ENCODE peak calls at places on chromosomes 5 and 9, in nine cellular contexts. A is GM12878, B is heart left ventricle, V is mesothelial cell of epicardium, T is suprapubic skin, Y is fibroblast of pulmonary artery, O is brain microvascular endothelial cell, P is upper lobe of right lung, C is neural progenitor cell. L is an unnamed sample.

GRCh38 chr9:15276328-15276969 is 30.6 kb downstream of the TTC39B start:
- DNase-seq in B (no peak), P (no peak), Y (no peak), O (no peak), C (no peak), T (no peak), V (no peak), A (no peak), L (no peak)

GRCh38 chr9:78548666-78549065 is 251.7 kb downstream of the PSAT1 start:
- DNase-seq in V (no peak), C (no peak), Y (no peak), T (no peak), B (no peak), O (no peak), A (no peak), P (no peak), L (no peak)

GRCh38 chr5:132180134-132180745 is 47.4 kb downstream of the P4HA2 start:
- DNase-seq in V (no peak), A (no peak), Y (peak), B (no peak), P (no peak), C (peak), O (peak), T (no peak), L (no peak)

GRCh38 chr5:41418220-41419031 is 92.0 kb downstream of the PLCXD3 start:
- DNase-seq in B (no peak), O (no peak), V (no peak), P (no peak), Y (peak), T (no peak), C (peak), A (no peak), L (no peak)

GRCh38 chr5:77893225-77893860 is 117.2 kb upstream of the TBCA start:
- DNase-seq in Y (peak), B (no peak), T (no peak), C (no peak), A (no peak), P (no peak), V (no peak), O (peak), L (no peak)

GRCh38 chr9:27192291-27192960 is 83.4 kb downstream of the TEK start:
- DNase-seq in V (no peak), C (no peak), Y (peak), A (no peak), B (peak), P (no peak), T (no peak), O (no peak), L (no peak)

GRCh38 chr9:87656485-87656884 is 69.4 kb upstream of the CTSL start:
- DNase-seq in C (no peak), A (no peak), O (peak), P (no peak), B (no peak), Y (peak), T (no peak), V (no peak), L (no peak)

GRCh38 chr5:122478741-122479459 is 166.9 kb downstream of the SNCAIP start:
- DNase-seq in A (no peak), Y (peak), O (no peak), T (no peak), B (no peak), P (no peak), C (no peak), V (no peak), L (no peak)

GRCh38 chr5:173144200-173145176 is at the start of gene BNIP1:
- DNase-seq in P (peak), T (peak), A (peak), B (peak), V (peak), O (peak), Y (peak), C (peak), L (peak)
- TF ChIP-seq CTCF in P (peak), T (peak), A (peak), B (peak), V (peak), O (peak), Y (peak), C (peak), L (peak)

DNA sequence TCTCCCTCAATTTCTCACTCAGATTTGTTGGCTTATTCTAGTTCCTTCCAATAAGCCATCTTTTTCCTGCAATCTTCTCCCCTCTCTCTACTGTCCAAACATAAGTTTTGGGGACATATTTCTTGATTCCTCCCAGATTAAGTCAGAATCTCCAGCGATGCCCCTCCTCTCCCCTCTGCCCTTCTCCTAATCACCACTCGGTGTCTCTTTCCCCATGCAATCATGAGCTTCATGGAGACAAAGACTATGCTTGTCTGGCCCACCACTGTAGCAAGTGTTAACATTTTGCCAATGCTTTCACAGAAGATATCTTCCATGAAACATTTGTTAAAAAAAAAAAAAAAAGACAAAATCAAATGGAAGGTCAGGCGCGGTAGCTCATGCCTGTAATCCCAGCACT is 42.4 kb downstream of the PDE6A start:
- DNase-seq in T (no peak), O (no peak), A (no peak), Y (no peak), V (no peak), B (no peak), C (no peak), P (no peak), L (no peak)
- TF ChIP-seq CTCF in T (no peak), O (peak), A (no peak), Y (peak), V (no peak), B (no peak), C (peak), P (no peak), L (peak)

GRCh38 chr5:146527785-146528184 is 11.8 kb upstream of the GPR151 start:
- DNase-seq in Y (no peak), C (no peak), A (no peak), V (no peak), O (no peak), P (no peak), T (no peak), B (no peak), L (no peak)

GRCh38 chr5:146529984-146530383 is 14.0 kb upstream of the GPR151 start:
- DNase-seq in A (no peak), P (no peak), O (no peak), B (no peak), V (no peak), Y (no peak), C (no peak), T (no peak), L (no peak)

GRCh38 chr5:146523698-146524097 is 7.7 kb upstream of the GPR151 start:
- DNase-seq in T (no peak), Y (no peak), P (no peak), A (no peak), O (no peak), V (no peak), C (no peak), B (no peak), L (no peak)

GRCh38 chr5:146533260-146533857 is 17.4 kb upstream of the GPR151 start:
- DNase-seq in A (peak), C (peak), V (peak), B (peak), O (peak), Y (peak), T (no peak), P (peak), L (no peak)

DNA sequence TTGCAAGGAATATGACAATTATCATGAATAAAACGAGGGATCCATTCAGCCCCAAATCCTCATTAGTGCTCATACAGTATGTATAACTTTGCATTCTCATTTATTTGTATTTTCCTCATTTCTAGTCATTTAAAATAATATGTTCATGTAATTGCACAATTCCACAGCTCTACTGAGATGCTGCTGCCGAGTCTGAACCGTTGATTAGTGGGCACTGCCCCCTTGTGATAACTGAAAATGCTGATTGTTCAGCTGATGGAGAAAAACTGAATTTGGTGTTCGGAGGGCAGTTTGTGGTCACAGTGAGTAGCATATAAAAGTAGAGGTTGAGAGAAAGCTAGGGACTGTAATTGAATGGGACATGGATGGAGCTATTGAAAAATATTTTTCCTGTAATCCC is 12.2 kb upstream of the GPR151 start:
- DNase-seq in Y (peak), A (no peak), C (no peak), T (no peak), O (no peak), P (no peak), B (no peak), V (no peak), L (no peak)
- TF ChIP-seq CTCF in Y (peak), A (no peak), C (peak), T (no peak), O (peak), P (no peak), B (no peak), V (no peak), L (peak)

DNA sequence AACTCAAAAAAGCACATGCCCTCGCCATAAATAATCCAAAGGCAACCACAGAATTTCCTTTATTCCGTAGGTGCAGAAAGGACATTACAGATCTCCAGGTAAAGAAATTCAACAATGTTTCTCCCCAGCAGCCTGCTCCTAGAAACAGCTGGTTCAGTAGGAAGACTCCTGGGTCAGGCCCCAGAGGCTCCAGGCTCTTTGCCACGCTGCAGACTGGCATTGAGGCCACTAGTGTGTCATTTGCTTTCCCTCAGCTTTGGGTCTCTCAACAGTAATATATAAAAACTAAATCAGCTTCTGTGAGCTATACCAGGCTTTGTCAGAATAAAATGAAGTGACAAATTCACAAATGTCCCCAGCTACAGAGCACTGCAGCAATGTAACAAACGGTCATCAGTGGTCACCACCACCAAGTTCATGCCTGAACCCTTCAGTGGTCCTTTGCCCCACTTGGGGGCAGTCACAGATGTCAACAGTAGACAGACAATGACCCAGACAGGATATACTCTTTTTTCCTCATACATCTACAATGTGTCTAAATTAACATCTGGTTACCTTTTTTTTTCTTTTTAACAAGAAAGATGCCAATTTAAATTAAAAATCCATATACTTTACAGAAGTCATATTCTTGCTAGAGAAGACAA is 93.5 kb downstream of the MARCHF3 start:
- DNase-seq in T (no peak), V (no peak), B (no peak), A (no peak), C (no peak), Y (no peak), P (no peak), O (no peak), L (no peak)
- TF ChIP-seq CTCF in T (no peak), V (no peak), B (no peak), A (no peak), C (no peak), Y (no peak), P (no peak), O (no peak), L (no peak)

DNA sequence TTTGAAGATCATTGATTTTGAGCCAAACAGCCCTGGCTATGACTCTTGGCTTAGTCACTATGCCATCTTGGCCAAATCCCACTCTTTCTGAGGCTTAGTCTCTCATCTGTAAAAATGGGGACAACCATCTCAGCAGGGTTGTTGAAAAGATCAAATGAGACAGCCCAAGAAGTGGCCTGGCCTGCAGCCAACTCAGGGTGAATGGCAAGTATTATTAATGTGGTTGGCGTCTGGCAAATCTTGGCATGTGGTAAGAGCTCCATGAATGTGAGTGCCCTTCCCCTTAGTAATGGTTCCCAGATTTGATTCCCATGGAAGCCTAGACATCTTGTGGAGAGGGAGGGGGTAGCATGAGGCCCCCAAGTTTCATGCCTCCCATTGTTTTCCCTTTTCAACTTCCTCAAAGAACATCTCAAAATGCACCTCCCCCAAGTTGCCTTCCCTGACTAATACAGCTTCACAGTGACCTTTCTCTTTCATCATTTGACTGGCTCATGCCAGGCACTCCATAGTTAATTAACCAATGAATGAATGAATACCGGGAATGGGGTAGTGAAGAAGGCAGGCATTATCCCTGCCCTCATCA is 11.8 kb upstream of the TGFBI start:
- DNase-seq in A (no peak), C (no peak), V (no peak), T (no peak), O (peak), B (no peak), Y (peak), P (no peak), L (no peak)
- TF ChIP-seq CTCF in A (no peak), C (no peak), V (no peak), T (no peak), O (peak), B (no peak), Y (no peak), P (no peak), L (no peak)

GRCh38 chr9:99340281-99340680 is 118.2 kb downstream of the SEC61B start:
- DNase-seq in C (no peak), Y (no peak), V (no peak), B (no peak), P (no peak), O (no peak), A (no peak), T (no peak), L (no peak)

GRCh38 chr9:99335280-99335679 is 113.2 kb downstream of the SEC61B start:
- DNase-seq in A (peak), O (no peak), V (no peak), C (no peak), P (no peak), B (no peak), T (no peak), Y (no peak), L (no peak)

GRCh38 chr9:99336531-99336930 is 114.4 kb downstream of the SEC61B start:
- DNase-seq in O (no peak), V (no peak), B (no peak), P (no peak), A (no peak), T (no peak), Y (no peak), C (no peak), L (no peak)

GRCh38 chr9:99341686-99342085 is 119.6 kb downstream of the SEC61B start:
- DNase-seq in B (no peak), O (no peak), P (no peak), V (no peak), Y (no peak), A (no peak), C (no peak), T (no peak), L (no peak)

GRCh38 chr9:99336005-99336404 is 113.9 kb downstream of the SEC61B start:
- DNase-seq in C (no peak), T (no peak), P (no peak), A (no peak), B (no peak), O (no peak), Y (no peak), V (no peak), L (no peak)
- TF ChIP-seq CTCF in C (no peak), T (no peak), P (no peak), A (no peak), B (peak), O (no peak), Y (no peak), V (no peak), L (no peak)

DNA sequence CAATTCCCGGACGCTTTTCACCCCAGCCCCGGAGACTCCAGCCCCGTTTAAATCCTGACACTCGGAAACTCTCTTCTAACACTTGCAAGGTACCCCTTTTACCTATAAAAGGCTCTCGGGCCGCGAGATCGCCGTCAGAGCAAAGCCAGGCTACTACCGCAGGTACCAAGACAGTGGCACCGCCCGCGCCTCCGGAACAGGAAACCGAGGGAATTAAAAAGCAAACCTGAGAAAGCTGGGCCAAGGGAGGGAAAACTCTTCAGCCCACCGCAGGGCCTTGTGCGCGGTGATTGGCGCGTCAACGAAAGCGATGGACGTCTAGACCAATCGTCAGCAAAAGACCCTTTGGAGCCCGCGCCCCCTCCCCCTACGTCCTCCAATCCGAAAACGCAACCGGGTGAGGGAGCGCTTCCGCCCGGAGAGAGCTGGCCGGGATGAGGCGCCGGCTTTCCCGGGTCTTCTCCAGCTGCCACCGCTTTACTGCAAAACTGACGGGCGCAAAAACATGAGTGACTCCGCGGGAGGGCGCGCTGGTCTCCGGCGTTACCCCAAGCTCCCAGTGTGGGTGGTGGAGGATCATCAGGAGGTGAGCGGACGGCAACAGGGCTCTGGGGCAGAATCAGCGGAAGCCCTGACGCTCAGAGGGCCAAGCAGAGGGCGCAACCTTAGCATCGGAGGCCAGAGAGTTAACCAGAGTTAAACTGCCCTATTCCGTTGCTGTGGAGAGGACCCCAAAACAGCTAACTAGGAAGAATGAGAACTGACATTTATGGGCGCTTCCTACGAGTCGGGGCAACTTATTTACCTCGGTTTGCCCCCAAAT is at the start of the genes C5orf22 and DROSHA:
- DNase-seq in O (peak), B (peak), P (peak), V (peak), T (peak), C (peak), A (peak), Y (peak), L (peak)
- TF ChIP-seq CTCF in O (no peak), B (peak), P (peak), V (no peak), T (no peak), C (no peak), A (peak), Y (no peak), L (no peak)

GRCh38 chr9:108087781-108088180 is 598.2 kb upstream of the KLF4 start:
- DNase-seq in P (no peak), T (peak), C (no peak), A (no peak), V (no peak), Y (no peak), B (no peak), O (no peak), L (no peak)
- TF ChIP-seq CTCF in P (no peak), T (no peak), C (no peak), A (no peak), V (no peak), Y (no peak), B (no peak), O (no peak), L (no peak)

GRCh38 chr9:133604856-133605255 is 4.3 kb downstream of the FAM163B start:
- DNase-seq in O (no peak), A (no peak), B (no peak), C (no peak), V (no peak), T (no peak), P (no peak), Y (no peak), L (no peak)
- TF ChIP-seq CTCF in O (no peak), A (no peak), B (no peak), C (no peak), V (no peak), T (no peak), P (no peak), Y (no peak), L (no peak)

GRCh38 chr9:92140754-92141143 is 25.5 kb upstream of the SPTLC1 start:
- DNase-seq in V (no peak), B (no peak), C (no peak), O (no peak), T (no peak), P (no peak), A (no peak), Y (no peak), L (peak)

GRCh38 chr9:92138157-92138959 is 23.1 kb upstream of the SPTLC1 start:
- DNase-seq in A (no peak), P (peak), T (no peak), B (peak), C (peak), O (peak), V (peak), Y (peak), L (peak)

GRCh38 chr9:92140074-92140753 is 25.0 kb upstream of the SPTLC1 start:
- DNase-seq in B (peak), Y (peak), A (no peak), V (peak), C (peak), O (peak), T (peak), P (peak), L (peak)

GRCh38 chr9:92142329-92142728 is 27.1 kb upstream of the SPTLC1 start:
- DNase-seq in O (no peak), P (no peak), B (no peak), T (no peak), Y (no peak), V (no peak), C (no peak), A (no peak), L (peak)

DNA sequence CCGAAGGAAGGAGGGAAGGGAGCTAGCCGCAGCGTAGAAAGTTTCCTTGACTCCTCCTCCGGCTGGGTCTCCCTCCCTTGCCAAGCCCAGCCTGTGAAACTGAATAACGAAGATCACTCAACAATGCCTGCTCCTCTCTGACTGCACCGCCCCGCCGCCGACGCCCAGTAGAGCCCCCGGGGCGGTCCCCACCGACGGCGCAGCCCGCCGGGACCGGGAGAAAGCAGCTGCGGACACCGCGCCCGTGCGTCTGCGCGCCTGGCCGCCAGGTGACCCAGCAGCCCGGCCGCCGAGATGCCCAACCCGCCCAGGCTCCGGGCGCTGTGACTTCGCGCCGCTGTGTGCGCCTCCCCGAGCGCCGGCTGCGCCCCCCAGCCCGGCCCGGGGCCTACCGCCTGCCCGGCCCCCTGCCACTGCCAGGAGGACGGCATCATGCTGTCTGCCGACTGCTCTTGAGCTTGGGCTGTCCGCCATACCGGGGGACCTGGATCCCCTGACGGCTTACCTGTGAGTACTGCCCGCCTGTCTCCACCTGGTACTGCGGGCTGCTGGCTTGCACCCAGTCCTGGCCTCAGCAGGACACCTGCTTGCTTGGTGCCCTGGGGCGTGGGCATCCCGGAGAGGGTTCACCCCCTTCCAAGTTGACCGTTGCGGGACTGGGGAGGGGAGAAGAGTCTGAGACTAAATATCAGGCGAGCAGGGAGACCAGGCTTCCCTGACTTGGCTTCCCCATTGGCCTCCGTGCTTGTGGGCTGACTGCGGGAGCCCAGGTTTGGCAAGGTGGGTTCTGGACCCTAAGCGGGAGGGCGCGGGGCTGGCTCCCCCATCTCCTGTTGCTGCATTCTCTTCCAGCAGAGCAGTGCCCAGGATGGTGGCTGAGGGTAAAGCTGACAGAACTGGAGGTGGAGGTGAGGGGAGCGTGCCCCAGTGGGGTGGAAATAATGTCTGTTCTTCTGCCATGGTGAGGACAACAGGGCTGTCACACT is 26.2 kb upstream of the SPTLC1 start:
- DNase-seq in T (no peak), C (peak), P (no peak), B (no peak), V (peak), A (no peak), O (no peak), Y (peak), L (peak)
- TF ChIP-seq CTCF in T (no peak), C (peak), P (no peak), B (no peak), V (no peak), A (no peak), O (no peak), Y (no peak), L (peak)

L was measured in osteocyte.